ENCODE peak calls at places on chromosome 6, in nine cellular contexts. K is small intestine; B is GM06990; Y is hepatocyte; P is aorta; J is CD4-positive, CD25-positive, alpha-beta regulatory T cell; E is right lobe of liver; W is endothelial cell of umbilical vein; U is tibial artery. A is an unnamed sample. For H3K27me3, the result is how much of the 10 kb centered on the place peaks cover.

GRCh38 chr6:11050735-11051134 is 6.6 kb upstream of the ELOVL2 start:
- DNase-seq in Y (peak), W (no peak), P (no peak), E (no peak), K (no peak), U (no peak), J (no peak), B (no peak), A (no peak)

GRCh38 chr6:111870751-111871064 is 2.5 kb downstream of the FYN start:
- DNase-seq in P (no peak), E (no peak), Y (no peak), W (peak), U (no peak), K (no peak), B (no peak), J (no peak), A (no peak)

GRCh38 chr6:45591306-45591705 is 213.6 kb upstream of the SUPT3H start:
- DNase-seq in Y (no peak), J (no peak), U (no peak), W (no peak), E (no peak), B (no peak), K (no peak), P (no peak), A (no peak)

GRCh38 chr6:8006208-8006607 is 58.0 kb downstream of the BLOC1S5 start:
- DNase-seq in P (no peak), U (no peak), E (no peak), J (peak), K (peak), B (no peak), W (peak), Y (peak), A (no peak)

GRCh38 chr6:136337606-136338005 is 48.0 kb upstream of the BCLAF1 start:
- DNase-seq in P (no peak), Y (no peak), E (no peak), J (no peak), U (no peak), K (no peak), W (no peak), B (no peak), A (no peak)

GRCh38 chr6:142902636-142903053 is 42.3 kb downstream of the HIVEP2 start:
- DNase-seq in Y (peak), W (peak), U (peak), J (peak), P (peak), K (peak), E (no peak), B (peak), A (no peak)

GRCh38 chr6:42556462-42556861 is 7.4 kb upstream of the UBR2 start:
- DNase-seq in Y (peak), K (peak), E (no peak), B (no peak), U (no peak), W (no peak), P (no peak), J (no peak), A (peak)

GRCh38 chr6:159715168-159715567 is 12.1 kb upstream of the WTAP start:
- DNase-seq in U (no peak), P (no peak), B (no peak), Y (no peak), E (no peak), J (no peak), K (no peak), W (no peak), A (no peak)

GRCh38 chr6:45493761-45494160 is 116.0 kb upstream of the SUPT3H start:
- DNase-seq in Y (no peak), W (no peak), P (no peak), K (no peak), J (no peak), U (no peak), B (no peak), E (no peak), A (no peak)

GRCh38 chr6:165850434-165851019 is 187.5 kb upstream of the PDE10A start:
- DNase-seq in K (peak), B (peak), P (peak), E (peak), U (no peak), J (peak), W (peak), Y (peak), A (peak)

GRCh38 chr6:22582806-22583205 is 13.4 kb downstream of the HDGFL1 start:
- DNase-seq in P (no peak), K (no peak), Y (no peak), E (no peak), U (no peak), B (no peak), W (no peak), J (no peak), A (no peak)

GRCh38 chr6:35725721-35726438 is 11.0 kb upstream of the ARMC12 start:
- DNase-seq in K (peak), B (no peak), P (peak), J (no peak), Y (peak), W (no peak), E (peak), U (peak), A (peak)

GRCh38 chr6:166708466-166708865 is 81.4 kb upstream of the RPS6KA2 start:
- DNase-seq in Y (no peak), K (no peak), B (no peak), P (no peak), W (no peak), J (no peak), E (no peak), U (no peak), A (no peak)

GRCh38 chr6:53325785-53326184 is 23.0 kb downstream of the ELOVL5 start:
- DNase-seq in U (no peak), E (no peak), W (no peak), J (no peak), K (no peak), B (no peak), Y (no peak), P (no peak), A (no peak)

GRCh38 chr6:2196079-2196679 is 49.2 kb downstream of the GMDS start:
- DNase-seq in P (no peak), B (no peak), E (no peak), Y (peak), U (no peak), J (peak), K (peak), W (peak), A (no peak)

GRCh38 chr6:157034433-157035230 is 257.5 kb downstream of the ARID1B start:
- DNase-seq in E (no peak), Y (peak), J (peak), P (no peak), B (no peak), U (no peak), W (peak), K (peak), A (no peak)

GRCh38 chr6:5025911-5026819 is 22.3 kb upstream of the RPP40 start:
- DNase-seq in J (no peak), B (no peak), E (peak), U (peak), P (peak), Y (peak), K (peak), W (peak), A (peak)

GRCh38 chr6:31771992-31772358 is 5.2 kb downstream of the VWA7 start:
- DNase-seq in U (no peak), B (no peak), J (no peak), Y (no peak), W (no peak), P (no peak), K (no peak), E (no peak), A (no peak)

GRCh38 chr6:157438611-157439109 is 57.7 kb downstream of the ZDHHC14 start:
- DNase-seq in E (no peak), P (no peak), Y (no peak), J (no peak), U (no peak), K (no peak), B (no peak), W (peak), A (no peak)

GRCh38 chr6:158837684-158838625 is 18.8 kb upstream of the EZR start:
- DNase-seq in W (no peak), Y (no peak), K (no peak), E (no peak), U (no peak), B (no peak), J (no peak), P (no peak), A (no peak)

GRCh38 chr6:4853782-4854511 is 77.7 kb downstream of the CDYL start:
- DNase-seq in K (peak), E (no peak), P (no peak), J (no peak), W (no peak), Y (peak), U (no peak), B (no peak), A (peak)

GRCh38 chr6:135875446-135875845 is 23.9 kb downstream of the PDE7B start:
- DNase-seq in K (no peak), W (no peak), J (no peak), Y (no peak), U (no peak), P (no peak), B (no peak), E (no peak), A (no peak)

GRCh38 chr6:128028183-128028582 is 127.3 kb upstream of the THEMIS start:
- DNase-seq in P (no peak), B (no peak), Y (no peak), U (no peak), J (no peak), W (no peak), K (no peak), E (no peak), A (no peak)

DNA sequence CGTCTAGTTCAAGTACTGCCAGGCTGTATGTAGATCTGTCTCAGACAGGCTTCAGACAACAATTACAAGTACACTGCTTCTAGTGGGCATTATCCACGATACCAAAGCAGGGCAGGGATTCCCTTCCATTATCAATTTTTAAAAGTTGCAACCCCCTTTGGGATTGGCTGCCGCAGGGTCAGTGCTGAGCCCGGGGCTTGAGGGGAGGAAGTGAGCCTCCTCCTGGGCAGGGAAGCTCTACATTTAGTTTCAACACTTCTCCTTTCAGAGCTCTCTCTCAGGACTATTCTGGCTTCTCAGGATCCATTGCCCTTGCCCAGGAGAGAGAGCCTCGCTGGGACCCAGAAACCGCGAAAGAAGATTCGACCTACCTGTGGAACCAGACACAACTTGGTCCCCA is 1.5 kb downstream of the HTR1B start:
- DNase-seq in K (no peak), J (no peak), W (peak), E (no peak), P (no peak), Y (no peak), U (no peak), B (no peak), A (no peak)
- H3K27me3 ChIP-seq in K (under half), J (under half), W (under half), E (under half), P (under half), Y (under half), U (under half), B (under half), A (under half)

GRCh38 chr6:108156938-108157233 is 8.9 kb upstream of the NR2E1 start:
- DNase-seq in K (no peak), W (no peak), B (no peak), P (no peak), E (no peak), Y (no peak), U (no peak), J (no peak), A (no peak)
- H3K4me3 ChIP-seq in K (no peak), W (no peak), B (no peak), P (no peak), E (no peak), Y (no peak), U (no peak), J (no peak), A (no peak)

GRCh38 chr6:30443657-30444450 is 45.5 kb upstream of the HLA-E start:
- DNase-seq in K (no peak), Y (peak), W (no peak), U (no peak), J (no peak), B (no peak), E (no peak), P (no peak), A (no peak)
- H3K27me3 ChIP-seq in K (under half), Y (half or more), W (half or more), U (under half), J (half or more), B (under half), E (under half), P (under half), A (under half)

GRCh38 chr6:139472341-139473038 is 98.0 kb upstream of the CITED2 start:
- DNase-seq in P (no peak), J (no peak), E (no peak), W (no peak), U (no peak), Y (no peak), K (no peak), B (no peak), A (no peak)

GRCh38 chr6:139473239-139473701 is 98.8 kb upstream of the CITED2 start:
- DNase-seq in U (no peak), W (no peak), P (no peak), K (no peak), B (no peak), Y (no peak), J (no peak), E (peak), A (no peak)

GRCh38 chr6:139475231-139475630 is 100.8 kb upstream of the CITED2 start:
- DNase-seq in J (no peak), E (no peak), Y (no peak), W (no peak), P (no peak), U (no peak), B (no peak), K (no peak), A (no peak)

GRCh38 chr6:139474145-139475108 is 100.0 kb upstream of the CITED2 start:
- DNase-seq in B (no peak), K (peak), P (no peak), E (no peak), J (no peak), Y (peak), W (no peak), U (no peak), A (no peak)

DNA sequence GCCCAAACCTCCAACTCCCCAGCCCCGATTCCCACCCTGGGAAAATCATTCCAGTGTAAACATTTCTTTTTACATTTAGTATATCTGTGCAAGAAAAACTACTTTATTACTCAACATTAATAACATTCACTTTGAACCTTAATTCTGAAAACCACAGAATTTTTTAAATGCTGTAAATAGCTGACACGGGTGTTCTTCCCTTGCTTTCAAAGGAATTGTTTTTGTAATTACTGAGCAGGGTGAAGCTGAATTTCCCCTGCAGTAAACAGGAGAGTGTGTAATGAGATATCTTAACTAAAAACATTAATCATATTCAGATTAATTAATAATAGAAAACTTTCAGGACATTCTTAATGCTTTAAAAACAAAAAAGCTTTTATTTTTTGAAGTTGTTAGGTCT is 99.3 kb upstream of the CITED2 start:
- DNase-seq in B (no peak), U (no peak), W (no peak), P (no peak), E (no peak), Y (no peak), K (no peak), J (no peak), A (no peak)
- H3K4me3 ChIP-seq in B (no peak), U (no peak), W (no peak), P (no peak), E (no peak), Y (no peak), K (no peak), J (no peak), A (no peak)

GRCh38 chr6:149459761-149460160 is 25.1 kb downstream of the ZC3H12D start:
- DNase-seq in W (no peak), Y (no peak), P (no peak), J (no peak), E (no peak), B (no peak), U (no peak), K (no peak), A (no peak)

GRCh38 chr6:149461670-149462069 is 23.1 kb downstream of the ZC3H12D start:
- DNase-seq in K (no peak), E (no peak), P (no peak), J (no peak), Y (no peak), B (no peak), W (no peak), U (no peak), A (no peak)

GRCh38 chr6:149464411-149464810 is 20.4 kb downstream of the ZC3H12D start:
- DNase-seq in W (no peak), B (no peak), Y (no peak), U (no peak), E (no peak), K (no peak), J (no peak), P (no peak), A (no peak)

GRCh38 chr6:149467265-149467664 is 17.5 kb downstream of the ZC3H12D start:
- DNase-seq in W (no peak), K (no peak), P (no peak), J (no peak), B (no peak), E (no peak), Y (no peak), U (no peak), A (no peak)

DNA sequence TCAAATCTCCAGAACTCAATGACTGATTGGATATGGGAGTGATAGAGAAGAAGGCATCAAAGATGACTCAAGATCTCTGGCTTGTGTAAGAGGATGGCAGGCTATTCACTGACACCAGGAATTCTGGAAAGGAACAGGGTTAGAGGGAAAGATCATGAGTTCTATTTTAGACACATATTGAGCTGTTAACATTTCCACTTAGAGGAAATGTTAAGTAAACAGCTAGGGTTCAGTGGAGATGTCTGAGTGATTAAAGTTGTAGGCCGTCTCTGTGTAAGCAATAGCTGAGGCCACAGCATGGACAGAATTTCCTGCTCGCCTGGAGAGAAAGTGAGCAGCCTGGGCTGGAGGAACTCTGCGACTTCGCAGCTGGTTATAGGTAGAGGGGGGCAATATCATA is 21.0 kb downstream of the ZC3H12D start:
- DNase-seq in U (no peak), W (no peak), P (no peak), E (no peak), J (no peak), K (no peak), B (no peak), Y (no peak), A (no peak)
- H3K27me3 ChIP-seq in U (under half), W (under half), P (under half), E (under half), J (under half), K (under half), B (under half), Y (under half), A (under half)

DNA sequence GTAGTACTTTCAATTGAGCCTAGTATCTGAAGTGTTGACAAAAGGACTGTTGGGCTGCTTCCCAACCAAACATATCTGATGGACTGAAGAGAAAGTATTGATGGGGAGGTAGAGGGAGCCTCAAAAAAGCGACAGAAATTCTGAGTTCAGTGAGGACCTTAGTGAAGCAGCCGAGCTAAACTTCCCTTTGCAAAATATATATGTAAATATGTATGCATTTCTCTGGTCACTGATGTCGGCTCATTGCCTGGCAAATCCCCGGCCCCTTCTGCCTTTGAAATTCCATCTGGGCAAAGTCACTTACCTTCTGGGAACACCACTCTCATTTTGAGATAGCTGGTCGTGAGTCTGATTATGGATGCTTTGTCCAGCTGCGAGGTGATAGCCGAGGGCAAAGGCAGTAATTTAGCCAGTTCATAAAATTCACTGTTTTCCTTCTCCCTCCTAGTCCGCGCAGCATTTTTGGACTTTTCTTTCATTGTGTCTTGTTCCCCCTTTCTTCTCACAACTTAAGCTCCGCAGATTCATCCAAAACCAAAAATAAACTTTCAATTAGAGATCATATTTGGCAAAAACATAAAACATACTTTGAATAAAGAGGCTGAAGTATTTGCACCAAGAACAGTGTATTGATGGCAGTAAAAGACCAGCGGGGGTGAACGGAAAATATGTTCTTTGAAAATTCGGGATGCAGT is 1.6 kb downstream of the SIM1 start:
- DNase-seq in Y (no peak), U (no peak), E (no peak), J (no peak), B (no peak), K (no peak), W (peak), P (no peak), A (no peak)
- H3K4me3 ChIP-seq in Y (no peak), U (no peak), E (no peak), J (no peak), B (no peak), K (no peak), W (no peak), P (no peak), A (no peak)

DNA sequence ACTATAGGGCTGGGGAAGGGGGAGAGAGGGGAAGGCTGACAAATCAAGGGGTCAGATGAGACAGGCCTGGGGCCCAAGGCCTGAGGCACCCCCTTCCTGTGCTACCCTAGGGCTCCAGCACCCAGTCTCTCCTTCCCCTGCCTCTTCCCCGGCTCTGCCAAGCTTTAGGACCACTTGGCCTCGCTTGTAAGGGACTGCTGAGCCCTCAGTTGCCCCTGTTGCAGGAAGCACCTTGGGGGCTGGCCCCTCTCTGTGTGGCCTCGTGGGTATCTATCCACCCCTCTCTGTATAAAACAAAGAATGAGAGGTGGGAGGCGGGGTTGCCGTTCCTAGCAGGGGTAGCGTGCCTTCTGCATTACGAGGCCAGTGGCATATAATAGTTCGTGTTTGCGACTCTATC is 21.4 kb upstream of the SMOC2 start:
- DNase-seq in W (no peak), P (no peak), B (no peak), J (no peak), K (no peak), Y (no peak), E (no peak), U (no peak), A (no peak)
- H3K27me3 ChIP-seq in W (under half), P (under half), B (under half), J (under half), K (under half), Y (under half), E (under half), U (under half), A (under half)

A was measured in Peyer's patch.